ENCODE peak calls at places on chromosome 14, in four cellular contexts. One of them, this sample, is unnamed.
A peak's percentile ranks its signal among the peaks of the same experiment; 100 is the strongest.

GRCh38 chr14:96108061-96108795 is 69.1 kb downstream of the C14orf132 start:
- DNase-seq in amygdala: no peak
- DNase-seq in HEK293T: no peak
- DNase-seq in neural crest cell: no peak
- DNase-seq in this sample: no peak

GRCh38 chr14:64792231-64792630 is 87.5 kb downstream of the SPTB start:
- DNase-seq in HEK293T: no peak
- DNase-seq in amygdala: no peak
- DNase-seq in neural crest cell: no peak
- DNase-seq in this sample: no peak

GRCh38 chr14:61103541-61104339 is 122.7 kb downstream of the SLC38A6 start:
- DNase-seq in neural crest cell: no peak
- DNase-seq in HEK293T: peak; percentile 33
- DNase-seq in amygdala: no peak
- DNase-seq in this sample: peak; percentile 95

GRCh38 chr14:37172024-37172869 is at the start of gene SLC25A21:
- DNase-seq in HEK293T: peak; percentile 85
- DNase-seq in amygdala: peak; percentile 58
- DNase-seq in neural crest cell: peak; percentile 67
- DNase-seq in this sample: no peak

GRCh38 chr14:70808023-70808401 is 1.3 kb downstream of the MAP3K9 start:
- DNase-seq in neural crest cell: no peak
- DNase-seq in HEK293T: peak; percentile 34
- DNase-seq in amygdala: no peak
- DNase-seq in this sample: no peak

GRCh38 chr14:22850944-22851790 is 14.8 kb downstream of the MMP14 start:
- DNase-seq in neural crest cell: no peak
- DNase-seq in HEK293T: no peak
- DNase-seq in amygdala: peak; percentile 25
- DNase-seq in this sample: peak; percentile 96

GRCh38 chr14:21428930-21429329 is 27.0 kb downstream of the CHD8 start:
- DNase-seq in amygdala: no peak
- DNase-seq in neural crest cell: no peak
- DNase-seq in HEK293T: no peak
- DNase-seq in this sample: no peak

GRCh38 chr14:21382886-21383847 is 652 bp downstream of the SUPT16H start:
- DNase-seq in neural crest cell: peak; percentile 26
- DNase-seq in HEK293T: peak; percentile 49
- DNase-seq in amygdala: peak; percentile 32
- DNase-seq in this sample: peak; percentile 31

GRCh38 chr14:95303552-95303951 is 16.2 kb downstream of the CLMN start:
- DNase-seq in neural crest cell: no peak
- DNase-seq in amygdala: peak; percentile 55
- DNase-seq in HEK293T: no peak
- DNase-seq in this sample: no peak

GRCh38 chr14:71716371-71716770 is 215.9 kb upstream of the RGS6 start:
- DNase-seq in amygdala: no peak
- DNase-seq in neural crest cell: no peak
- DNase-seq in HEK293T: no peak
- DNase-seq in this sample: no peak

GRCh38 chr14:105144231-105144665 is 24.3 kb downstream of the JAG2 start:
- DNase-seq in HEK293T: no peak
- DNase-seq in amygdala: no peak
- DNase-seq in neural crest cell: no peak
- DNase-seq in this sample: no peak

GRCh38 chr14:67263499-67264149 is 22.4 kb downstream of the PALS1 start:
- DNase-seq in neural crest cell: no peak
- DNase-seq in amygdala: no peak
- DNase-seq in HEK293T: no peak
- DNase-seq in this sample: no peak

This sample was measured in MV-4-11.